ENCODE peak calls at places on chromosomes 16 and 17, in eight cellular contexts. Z is heart left ventricle, C is A549, F is body of pancreas, K is sigmoid colon, Q is erythroblast, W is Peyer's patch, J is lower leg skin. S is an unnamed sample.

GRCh38 chr16:17314148-17314547 is 156.6 kb downstream of the XYLT1 start:
- DNase-seq in Q (no peak), K (no peak), C (no peak), W (no peak), F (no peak), Z (no peak), J (no peak), S (no peak)

GRCh38 chr17:21199856-21200255 is 14.1 kb downstream of the TMEM11 start:
- DNase-seq in F (no peak), W (no peak), Q (no peak), Z (no peak), K (no peak), C (no peak), J (no peak), S (no peak)

GRCh38 chr17:71329310-71330098 is 791.3 kb upstream of the SOX9 start:
- DNase-seq in Z (no peak), Q (no peak), J (no peak), W (no peak), C (no peak), K (no peak), F (no peak), S (no peak)

GRCh38 chr17:7982666-7983065 is 19.7 kb upstream of the GUCY2D start:
- DNase-seq in K (peak), J (peak), Q (no peak), W (no peak), F (no peak), Z (no peak), C (no peak), S (no peak)

GRCh38 chr16:10355589-10355988 is 30.3 kb upstream of the ATF7IP2 start:
- DNase-seq in J (no peak), W (no peak), K (no peak), Z (no peak), Q (no peak), F (no peak), C (no peak), S (no peak)

GRCh38 chr16:68469728-68470460 is 21.6 kb upstream of the SMPD3 start:
- DNase-seq in W (no peak), J (no peak), Z (no peak), K (no peak), F (no peak), C (no peak), Q (no peak), S (no peak)

GRCh38 chr17:80361495-80362220 is 53.3 kb upstream of the ENDOV start:
- DNase-seq in K (peak), F (no peak), W (no peak), Q (peak), J (no peak), C (peak), Z (no peak), S (peak)

GRCh38 chr17:61426482-61427304 is 25.5 kb upstream of the TBX4 start:
- DNase-seq in C (peak), K (no peak), Z (no peak), Q (no peak), F (no peak), J (no peak), W (no peak), S (no peak)

GRCh38 chr17:48048321-48049140 is at the start of gene NFE2L1:
- DNase-seq in W (peak), Z (peak), J (peak), K (peak), C (peak), Q (peak), F (peak), S (peak)

GRCh38 chr16:28293589-28293935 is 1.2 kb downstream of the SBK1 start:
- DNase-seq in K (no peak), W (no peak), Q (no peak), Z (no peak), F (no peak), C (no peak), J (no peak), S (no peak)

GRCh38 chr17:43816336-43817320 is 16.3 kb downstream of the MPP3 start:
- DNase-seq in W (no peak), C (no peak), Z (no peak), J (peak), K (peak), F (no peak), Q (no peak), S (no peak)

GRCh38 chr17:3556905-3557767 is 476 bp downstream of the TRPV3 start:
- DNase-seq in J (no peak), C (no peak), W (peak), Z (no peak), Q (no peak), F (no peak), K (no peak), S (peak)

GRCh38 chr17:65293584-65294183 is 156.5 kb downstream of the RGS9 start:
- DNase-seq in Z (no peak), F (no peak), C (no peak), W (no peak), Q (no peak), K (no peak), J (peak), S (no peak)

GRCh38 chr17:27624555-27624954 is 6.4 kb upstream of the LGALS9 start:
- DNase-seq in J (no peak), C (no peak), W (no peak), Q (no peak), K (no peak), F (no peak), Z (no peak), S (no peak)

GRCh38 chr16:49651980-49652379 is 203.9 kb downstream of the ZNF423 start:
- DNase-seq in Z (peak), Q (no peak), W (no peak), C (no peak), K (no peak), F (no peak), J (no peak), S (no peak)

GRCh38 chr17:82461827-82462524 is 3.4 kb downstream of the NARF start:
- DNase-seq in J (no peak), C (no peak), Z (no peak), K (no peak), W (no peak), Q (peak), F (no peak), S (no peak)

GRCh38 chr17:44655983-44656700 is at the start of gene MEIOC:
- DNase-seq in Z (no peak), F (no peak), C (peak), Q (peak), W (no peak), J (no peak), K (no peak), S (no peak)

GRCh38 chr17:50953831-50954601 is 87.9 kb upstream of the TOB1 start:
- DNase-seq in F (peak), K (peak), J (peak), C (no peak), Q (no peak), W (peak), Z (peak), S (no peak)

GRCh38 chr17:57463103-57463885 is 207.0 kb downstream of the MSI2 start:
- DNase-seq in W (no peak), J (no peak), C (peak), F (no peak), Q (no peak), Z (no peak), K (no peak), S (peak)

GRCh38 chr16:96935-97381 is 18.9 kb downstream of the MPG start:
- DNase-seq in Q (peak), F (peak), Z (peak), J (peak), C (peak), W (peak), K (peak), S (peak)

GRCh38 chr17:17723354-17724261 is 42.4 kb downstream of the RAI1 start:
- DNase-seq in J (no peak), Z (no peak), W (no peak), Q (peak), C (no peak), F (no peak), K (no peak), S (no peak)

GRCh38 chr17:19410875-19411291 is at the start of gene RNF112:
- DNase-seq in J (peak), F (no peak), Z (peak), W (no peak), Q (no peak), C (no peak), K (no peak), S (no peak)

DNA sequence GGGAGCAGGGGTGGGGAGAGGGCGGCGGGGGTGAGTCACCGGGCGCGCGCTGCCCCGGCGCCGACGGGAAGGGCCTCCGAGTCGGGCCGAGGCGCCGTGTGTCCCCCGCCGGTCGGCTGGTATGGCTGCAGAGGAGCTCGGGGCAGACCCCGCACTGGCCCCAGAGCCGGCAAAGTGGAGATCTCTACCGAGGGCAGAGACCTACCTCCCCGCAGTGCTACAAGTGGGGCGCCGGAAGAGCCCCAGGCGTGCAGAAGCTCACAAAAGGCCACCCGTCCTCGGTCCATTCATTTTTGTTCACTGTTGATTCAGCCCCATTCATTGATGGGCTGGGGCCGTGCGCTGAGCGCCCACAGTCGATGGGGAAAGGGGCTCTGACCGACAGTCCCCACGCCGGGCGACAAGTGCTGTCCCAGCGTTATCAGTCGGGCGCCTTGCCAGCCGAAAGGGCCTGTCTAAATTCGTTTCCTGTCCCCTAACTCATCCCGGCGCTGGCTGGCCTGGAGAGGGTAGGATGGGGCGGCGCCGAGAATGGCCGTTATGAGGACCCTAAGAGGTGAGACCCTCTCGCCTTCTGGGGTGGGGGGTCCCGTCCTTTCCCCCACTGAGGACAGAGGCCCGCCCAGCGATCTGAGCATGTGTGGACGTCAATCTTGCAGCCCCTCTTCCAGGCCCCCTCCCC is 703 bp upstream of the ENO3 start:
- DNase-seq in F (peak), K (peak), Q (peak), J (peak), W (peak), Z (peak), C (peak), S (no peak)
- TF ChIP-seq POLR2A in F (no peak), K (no peak), Q (peak), J (no peak), W (no peak), Z (peak), C (peak), S (peak)

GRCh38 chr17:16023881-16024280 is 24.3 kb downstream of the TTC19 start:
- DNase-seq in F (no peak), Q (no peak), K (no peak), W (no peak), J (no peak), Z (no peak), C (no peak), S (no peak)
- TF ChIP-seq POLR2A in F (no peak), Q (no peak), K (no peak), W (no peak), J (no peak), Z (no peak), C (no peak), S (no peak)

DNA sequence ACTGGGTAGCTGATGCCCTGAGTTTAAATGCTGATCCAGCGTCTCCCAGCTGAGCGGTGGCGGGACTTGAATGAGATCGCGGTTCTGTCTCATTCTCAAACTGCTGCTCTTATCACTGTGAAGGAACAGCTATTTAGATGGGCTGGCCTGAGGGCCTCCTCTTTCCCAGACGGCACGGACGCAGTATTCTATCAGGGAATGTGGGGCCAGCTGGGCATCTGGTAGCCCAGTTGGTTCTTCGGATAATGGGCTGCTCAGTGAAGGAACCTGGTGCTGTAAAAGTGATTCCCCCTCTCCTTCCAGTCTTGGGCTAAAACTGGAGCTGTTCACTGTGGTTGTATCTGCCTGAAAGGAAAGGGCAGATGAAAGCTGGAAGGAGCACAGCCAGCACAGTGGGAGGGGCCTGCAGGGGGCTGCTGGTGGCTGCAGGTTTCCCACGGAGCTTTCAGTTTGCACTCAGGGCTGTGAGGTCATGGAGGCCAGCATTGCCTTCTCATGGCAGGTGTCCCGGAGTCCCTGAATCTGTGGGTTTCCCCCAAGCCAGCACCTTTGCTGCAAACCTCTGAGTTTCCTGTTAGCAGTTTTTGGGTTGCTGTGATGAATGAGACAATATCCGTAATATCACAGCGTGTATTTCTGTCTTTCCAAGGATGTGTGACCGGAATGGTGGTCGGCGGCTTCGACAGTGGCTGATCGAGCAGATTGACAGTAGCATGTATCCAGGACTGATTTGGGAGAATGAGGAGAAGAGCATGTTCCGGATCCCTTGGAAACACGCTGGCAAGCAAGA is 3.6 kb downstream of the IRF8 start:
- DNase-seq in W (peak), Z (no peak), J (no peak), Q (no peak), C (no peak), F (no peak), K (no peak), S (no peak)
- TF ChIP-seq POLR2A in W (no peak), Z (no peak), J (no peak), Q (no peak), C (no peak), F (no peak), K (no peak), S (no peak)

GRCh38 chr16:83898463-83899271 is at the start of gene MLYCD:
- DNase-seq in W (peak), C (peak), Q (peak), J (peak), Z (peak), F (peak), K (peak), S (peak)
- TF ChIP-seq POLR2A in W (peak), C (peak), Q (peak), J (no peak), Z (peak), F (peak), K (no peak), S (peak)

DNA sequence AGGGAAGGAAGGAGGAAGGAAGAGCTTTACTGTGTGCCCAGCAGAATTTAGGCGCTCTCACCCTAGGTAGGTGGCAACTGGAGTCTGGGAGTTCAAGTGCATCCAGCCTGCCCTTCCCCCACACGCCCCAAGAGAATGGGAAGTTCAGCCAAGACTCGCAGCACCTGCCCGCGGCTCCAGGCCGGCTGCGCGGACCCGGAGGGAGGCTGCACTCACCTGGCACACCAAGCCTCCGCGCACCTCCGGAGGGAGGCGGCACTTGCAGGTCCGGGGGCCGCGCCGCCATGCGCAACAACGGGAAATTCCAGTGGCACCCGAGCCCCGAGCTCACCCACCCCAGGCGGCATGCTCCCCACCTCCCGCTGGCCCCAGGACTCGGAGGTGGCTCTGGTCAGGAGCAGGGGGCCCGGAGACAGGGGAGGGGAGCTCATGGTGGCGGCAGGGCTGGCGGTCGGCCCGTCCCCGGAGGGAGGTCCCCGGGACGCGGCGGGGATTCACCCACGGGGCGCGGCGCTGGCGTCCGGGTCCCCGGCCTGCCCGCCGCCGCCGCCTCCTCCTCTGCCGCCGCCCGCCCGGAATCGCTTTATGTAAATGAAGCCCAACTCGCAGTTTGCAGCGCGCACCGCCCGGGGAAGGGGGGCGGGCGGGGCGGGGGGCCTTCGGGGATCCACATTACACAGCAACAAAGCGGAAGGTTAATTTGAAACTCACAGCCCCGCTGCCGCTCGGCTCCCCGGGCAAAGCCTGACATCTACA is at the start of gene ZFHX3:
- DNase-seq in F (peak), Z (peak), W (peak), Q (peak), K (peak), J (peak), C (peak), S (no peak)
- TF ChIP-seq POLR2A in F (peak), Z (peak), W (no peak), Q (no peak), K (no peak), J (no peak), C (no peak), S (peak)

GRCh38 chr16:57622361-57623250 is 5.8 kb upstream of the ADGRG1 start:
- DNase-seq in W (no peak), K (no peak), J (peak), Z (no peak), F (no peak), Q (no peak), C (peak), S (no peak)

GRCh38 chr16:57619606-57620315 is 8.7 kb upstream of the ADGRG1 start:
- DNase-seq in W (peak), F (peak), Q (no peak), C (no peak), K (peak), Z (no peak), J (peak), S (no peak)

GRCh38 chr16:57623251-57624043 is 5.0 kb upstream of the ADGRG1 start:
- DNase-seq in J (no peak), W (no peak), F (peak), C (peak), Z (no peak), Q (no peak), K (peak), S (no peak)

GRCh38 chr16:57620316-57621231 is 7.9 kb upstream of the ADGRG1 start:
- DNase-seq in K (peak), F (peak), C (no peak), Q (no peak), W (no peak), J (peak), Z (no peak), S (no peak)

DNA sequence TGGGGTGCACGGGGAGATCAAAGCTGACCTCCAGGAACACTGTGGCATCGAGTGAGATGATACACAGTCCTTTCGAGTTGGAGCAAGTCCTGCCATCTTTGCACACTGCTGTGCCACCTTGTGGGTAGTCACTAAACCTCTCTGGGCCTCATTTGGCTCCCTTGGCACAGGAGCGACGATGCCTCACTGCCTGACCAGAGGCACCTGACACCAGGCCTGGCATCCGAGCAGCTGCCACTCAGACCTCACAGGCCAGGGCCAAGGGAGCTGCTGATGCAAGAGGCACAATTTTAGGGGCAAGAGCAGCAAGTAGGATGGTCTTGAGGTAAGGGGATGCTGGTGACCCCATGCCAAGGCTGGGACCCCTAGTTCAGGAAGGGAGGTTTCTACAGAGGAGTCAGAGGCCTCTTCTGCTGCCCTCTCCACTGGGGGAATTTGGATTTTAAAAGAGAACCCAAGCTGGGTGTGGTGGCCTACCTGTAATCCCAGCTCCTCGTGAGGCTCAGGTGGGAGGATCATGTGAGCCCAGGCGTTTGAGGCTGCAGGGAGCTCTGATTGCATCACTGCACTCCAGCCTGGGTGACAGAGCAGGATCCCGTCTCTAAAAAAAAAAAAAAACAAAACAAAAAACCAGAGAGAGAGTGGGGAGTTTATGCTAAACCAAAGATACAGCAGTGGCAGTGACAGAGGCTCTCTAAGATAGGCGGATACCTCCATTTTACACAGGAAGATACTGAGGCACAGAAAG is 6.7 kb upstream of the ADGRG1 start:
- DNase-seq in J (peak), Q (no peak), F (no peak), W (no peak), K (peak), Z (no peak), C (no peak), S (no peak)
- TF ChIP-seq POLR2A in J (no peak), Q (no peak), F (no peak), W (no peak), K (no peak), Z (no peak), C (no peak), S (no peak)

GRCh38 chr16:30786936-30787612 is at the start of gene ZNF629:
- DNase-seq in F (peak), W (peak), K (peak), J (peak), C (peak), Z (peak), Q (no peak), S (peak)
- TF ChIP-seq POLR2A in F (peak), W (peak), K (no peak), J (no peak), C (peak), Z (peak), Q (no peak), S (peak)

GRCh38 chr16:2520097-2520783 is at the start of gene AMDHD2:
- DNase-seq in Z (peak), W (peak), Q (peak), C (peak), J (peak), K (peak), F (peak), S (peak)
- TF ChIP-seq POLR2A in Z (peak), W (peak), Q (no peak), C (no peak), J (no peak), K (no peak), F (peak), S (peak)

S was measured in H54.